ENCODE peak calls at places on chromosomes 7 and 10, in nine cellular contexts. N is DMS153; O is mesenteric fat pad; R is foreskin fibroblast; I is effector CD4-positive, alpha-beta T cell; A is fibroblast of gingiva; Y is mammary epithelial cell; V is A549; C is globus pallidus. S is an unnamed sample.
A peak's percentile ranks its signal among the peaks of the same experiment; 100 is the strongest.

GRCh38 chr7:87058739-87059524 is 522 bp downstream of the ELAPOR2 start:
- DNase-seq in N (no peak), O (no peak), R (no peak), I (peak; percentile 10), A (no peak), Y (no peak), V (peak; percentile 1), C (peak; percentile 41), S (peak; percentile 27)

GRCh38 chr7:142785841-142786250 is 15.1 kb downstream of the PRSS2 start:
- DNase-seq in N (no peak), O (no peak), R (no peak), I (peak; percentile 72), A (no peak), Y (no peak), V (no peak), C (no peak), S (no peak)

GRCh38 chr10:14605231-14605925 is 169.3 kb downstream of the FAM107B start:
- DNase-seq in N (no peak), O (no peak), R (no peak), I (peak; percentile 27), A (peak; percentile 49), Y (peak; percentile 85), V (no peak), C (no peak), S (no peak)

GRCh38 chr10:118901409-118901808 is 128.1 kb upstream of the NANOS1 start:
- DNase-seq in N (no peak), O (no peak), R (no peak), I (no peak), A (no peak), Y (no peak), V (no peak), C (no peak), S (no peak)

GRCh38 chr7:44277851-44278250 is 47.5 kb downstream of the CAMK2B start:
- DNase-seq in N (no peak), O (peak; percentile 87), R (peak; percentile 36), I (no peak), A (no peak), Y (no peak), V (no peak), C (no peak), S (no peak)

GRCh38 chr7:117193564-117193963 is 129.3 kb downstream of the WNT2 start:
- DNase-seq in N (no peak), O (no peak), R (no peak), I (no peak), A (no peak), Y (no peak), V (no peak), C (no peak), S (no peak)

GRCh38 chr7:111784311-111784710 is 222.0 kb upstream of the IMMP2L start:
- DNase-seq in N (no peak), O (no peak), R (no peak), I (no peak), A (no peak), Y (no peak), V (no peak), C (no peak), S (no peak)

GRCh38 chr10:48444266-48444665 is 137.8 kb downstream of the MAPK8 start:
- DNase-seq in N (peak; percentile 35), O (no peak), R (no peak), I (no peak), A (no peak), Y (peak; percentile 33), V (no peak), C (peak; percentile 57), S (no peak)

GRCh38 chr7:1593091-1593866 is 23.4 kb upstream of the PSMG3 start:
- DNase-seq in N (no peak), O (no peak), R (no peak), I (no peak), A (no peak), Y (no peak), V (peak; percentile 38), C (no peak), S (no peak)

GRCh38 chr10:92181575-92181974 is 109.3 kb downstream of the CPEB3 start:
- DNase-seq in N (no peak), O (no peak), R (peak; percentile 1), I (no peak), A (peak; percentile 3), Y (no peak), V (peak; percentile 24), C (no peak), S (peak; percentile 36)

GRCh38 chr10:4947635-4948596 is 15.3 kb upstream of the AKR1C1 start:
- DNase-seq in N (no peak), O (no peak), R (peak; percentile 85), I (no peak), A (peak; percentile 98), Y (peak; percentile 97), V (peak; percentile 92), C (peak; percentile 21), S (no peak)

GRCh38 chr7:151857866-151858440 is 19.0 kb downstream of the PRKAG2 start:
- DNase-seq in N (no peak), O (no peak), R (no peak), I (no peak), A (no peak), Y (no peak), V (no peak), C (no peak), S (no peak)

GRCh38 chr10:88004451-88004850 is 141.0 kb downstream of the PTEN start:
- DNase-seq in N (no peak), O (no peak), R (no peak), I (no peak), A (peak; percentile 11), Y (no peak), V (no peak), C (no peak), S (no peak)

S was measured in NCI-H510A treated with DMSO at 0.1 percent for 48 hours.